ENCODE peak calls at places on chromosome 7, in six cellular contexts. X is GM13977, T is K562, F is transverse colon, A is brain microvascular endothelial cell, P is uterus. Y is an unnamed sample.

GRCh38 chr7:46245587-46246111 is 324.6 kb upstream of the IGFBP3 start:
- DNase-seq in F (no peak), A (no peak), X (no peak), T (no peak), P (no peak), Y (no peak)

GRCh38 chr7:97499204-97499603 is 232.7 kb upstream of the TAC1 start:
- DNase-seq in X (peak), P (no peak), T (peak), F (peak), A (peak), Y (peak)

GRCh38 chr7:129611246-129612111 is at the start of gene NRF1:
- DNase-seq in P (peak), F (peak), T (peak), X (peak), A (peak), Y (peak)

GRCh38 chr7:139711991-139712753 is 65.6 kb downstream of the HIPK2 start:
- DNase-seq in F (no peak), P (no peak), X (no peak), A (no peak), T (no peak), Y (no peak)

GRCh38 chr7:141073173-141073640 is 657 bp upstream of the TMEM178B start:
- DNase-seq in X (peak), P (no peak), A (peak), F (peak), T (no peak), Y (peak)

GRCh38 chr7:32223071-32223650 is 153.0 kb upstream of the PDE1C start:
- DNase-seq in F (no peak), A (no peak), T (no peak), P (no peak), X (no peak), Y (no peak)

GRCh38 chr7:5494683-5495561 is 71.3 kb upstream of the TNRC18 start:
- DNase-seq in A (peak), P (peak), X (peak), F (peak), T (peak), Y (peak)

GRCh38 chr7:6271091-6271658 is 1.2 kb downstream of the CYTH3 start:
- DNase-seq in X (peak), A (no peak), F (peak), T (no peak), P (peak), Y (no peak)

GRCh38 chr7:5528071-5528814 is 104.6 kb upstream of the TNRC18 start:
- DNase-seq in X (no peak), F (peak), A (no peak), P (peak), T (no peak), Y (no peak)

GRCh38 chr7:28105234-28105633 is 75.4 kb downstream of the JAZF1 start:
- DNase-seq in T (no peak), P (no peak), F (no peak), X (no peak), A (no peak), Y (no peak)

GRCh38 chr7:157150825-157151412 is 12.2 kb downstream of the UBE3C start:
- DNase-seq in T (peak), X (no peak), F (no peak), P (no peak), A (peak), Y (no peak)

GRCh38 chr7:80249619-80250305 is 115.1 kb downstream of the GNAI1 start:
- DNase-seq in A (no peak), F (no peak), X (no peak), T (no peak), P (no peak), Y (no peak)

GRCh38 chr7:154353385-154353784 is 301.2 kb downstream of the DPP6 start:
- DNase-seq in X (no peak), F (no peak), A (no peak), T (no peak), P (no peak), Y (no peak)

GRCh38 chr7:127702938-127703337 is 50.9 kb downstream of the SND1 start:
- DNase-seq in X (no peak), P (no peak), F (no peak), A (no peak), T (no peak), Y (no peak)

GRCh38 chr7:27194641-27195379 is 5.1 kb downstream of the HOXA13 start:
- DNase-seq in X (no peak), P (no peak), T (no peak), F (peak), A (no peak), Y (no peak)

GRCh38 chr7:67346126-67346525 is 349.5 kb downstream of the TYW1 start:
- DNase-seq in T (no peak), A (no peak), P (no peak), X (no peak), F (no peak), Y (no peak)

GRCh38 chr7:98286093-98286525 is 4.6 kb downstream of the BRI3 start:
- DNase-seq in T (peak), X (no peak), P (peak), F (peak), A (peak), Y (no peak)

GRCh38 chr7:105205592-105206211 is 183.0 kb downstream of the SRPK2 start:
- DNase-seq in X (no peak), T (no peak), P (no peak), F (no peak), A (no peak), Y (no peak)

GRCh38 chr7:35536396-35536826 is 158.5 kb downstream of the HERPUD2 start:
- DNase-seq in A (no peak), T (no peak), P (no peak), X (no peak), F (no peak), Y (no peak)

GRCh38 chr7:148540041-148540738 is 50.4 kb upstream of the C7orf33 start:
- DNase-seq in F (no peak), A (peak), X (no peak), T (no peak), P (peak), Y (no peak)

GRCh38 chr7:142796501-142797341 is 26.0 kb downstream of the PRSS2 start:
- DNase-seq in P (no peak), A (peak), F (no peak), X (peak), T (no peak), Y (peak)

GRCh38 chr7:144820557-144820956 is 15.3 kb downstream of the TPK1 start:
- DNase-seq in F (no peak), X (no peak), P (no peak), T (no peak), A (no peak), Y (no peak)

GRCh38 chr7:105098863-105099515 is 85.0 kb downstream of the KMT2E start:
- DNase-seq in X (peak), T (no peak), P (no peak), F (no peak), A (no peak), Y (peak)

GRCh38 chr7:75915416-75916156 is 631 bp downstream of the POR start:
- DNase-seq in T (peak), X (peak), P (peak), F (peak), A (no peak), Y (peak)

GRCh38 chr7:140640060-140640611 is 477 bp downstream of the DENND2A start:
- DNase-seq in A (no peak), F (peak), T (no peak), P (peak), X (peak), Y (peak)

GRCh38 chr7:128444242-128444641 is 11.4 kb upstream of the HILPDA start:
- DNase-seq in A (no peak), P (no peak), X (no peak), F (peak), T (no peak), Y (no peak)

GRCh38 chr7:141362580-141363435 is 188.4 kb upstream of the AGK start:
- DNase-seq in T (no peak), A (peak), P (no peak), F (no peak), X (no peak), Y (no peak)

GRCh38 chr7:4823442-4824119 is 38.2 kb downstream of the PAPOLB start:
- DNase-seq in P (no peak), X (no peak), F (no peak), A (no peak), T (no peak), Y (no peak)

GRCh38 chr7:137343483-137343841 is at the start of gene PTN:
- DNase-seq in T (no peak), X (no peak), A (peak), F (peak), P (peak), Y (no peak)

GRCh38 chr7:138608292-138608691 is 92.9 kb downstream of the SVOPL start:
- DNase-seq in X (peak), T (no peak), P (no peak), A (peak), F (no peak), Y (peak)

GRCh38 chr7:150404785-150405583 is 25.9 kb downstream of the ZNF775 start:
- DNase-seq in F (peak), A (peak), P (peak), X (peak), T (peak), Y (peak)
- TF ChIP-seq CTCF in F (peak), A (peak), P (peak), X (peak), T (peak), Y (peak)

GRCh38 chr7:43929529-43930457 is 3.6 kb downstream of the UBE2D4 start:
- DNase-seq in A (no peak), T (peak), X (no peak), P (no peak), F (no peak), Y (no peak)
- TF ChIP-seq CTCF in A (no peak), T (no peak), X (no peak), P (no peak), F (no peak), Y (no peak)

GRCh38 chr7:101702362-101702850 is 73.3 kb upstream of the MYL10 start:
- DNase-seq in A (no peak), T (no peak), F (peak), X (no peak), P (no peak), Y (no peak)
- TF ChIP-seq CTCF in A (no peak), T (peak), F (no peak), X (no peak), P (no peak), Y (no peak)

DNA sequence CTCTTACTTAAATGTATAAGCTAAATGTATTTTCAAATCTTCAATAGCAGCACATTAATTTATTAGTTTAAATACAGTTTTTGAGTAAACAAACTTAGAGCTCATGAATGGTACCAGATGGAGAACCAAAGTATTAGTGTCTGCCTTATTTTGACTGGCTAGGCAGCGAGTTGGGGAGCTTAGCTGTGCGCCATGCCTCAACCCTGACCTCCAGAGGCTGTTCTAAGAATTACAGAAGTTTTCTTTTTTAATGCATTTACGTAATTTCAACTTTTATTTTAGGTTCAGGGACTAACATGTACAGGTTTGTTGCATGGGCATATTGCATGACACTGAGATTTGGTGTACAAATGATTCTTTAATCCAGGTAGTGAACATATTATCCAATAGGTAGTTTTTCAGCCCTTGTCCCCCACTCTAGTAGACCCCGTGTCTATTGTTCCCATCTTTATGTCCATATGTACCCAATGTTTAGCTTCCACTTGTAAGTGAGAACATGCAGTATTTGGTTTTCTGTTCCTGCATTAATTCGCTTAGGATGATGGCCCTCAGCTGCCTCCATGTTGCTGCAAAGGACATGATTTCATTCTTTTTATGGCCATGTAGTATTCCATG is 166.8 kb downstream of the IQUB start:
- DNase-seq in P (no peak), F (no peak), A (peak), T (peak), X (peak), Y (peak)
- TF ChIP-seq CTCF in P (no peak), F (peak), A (peak), T (peak), X (peak), Y (peak)

DNA sequence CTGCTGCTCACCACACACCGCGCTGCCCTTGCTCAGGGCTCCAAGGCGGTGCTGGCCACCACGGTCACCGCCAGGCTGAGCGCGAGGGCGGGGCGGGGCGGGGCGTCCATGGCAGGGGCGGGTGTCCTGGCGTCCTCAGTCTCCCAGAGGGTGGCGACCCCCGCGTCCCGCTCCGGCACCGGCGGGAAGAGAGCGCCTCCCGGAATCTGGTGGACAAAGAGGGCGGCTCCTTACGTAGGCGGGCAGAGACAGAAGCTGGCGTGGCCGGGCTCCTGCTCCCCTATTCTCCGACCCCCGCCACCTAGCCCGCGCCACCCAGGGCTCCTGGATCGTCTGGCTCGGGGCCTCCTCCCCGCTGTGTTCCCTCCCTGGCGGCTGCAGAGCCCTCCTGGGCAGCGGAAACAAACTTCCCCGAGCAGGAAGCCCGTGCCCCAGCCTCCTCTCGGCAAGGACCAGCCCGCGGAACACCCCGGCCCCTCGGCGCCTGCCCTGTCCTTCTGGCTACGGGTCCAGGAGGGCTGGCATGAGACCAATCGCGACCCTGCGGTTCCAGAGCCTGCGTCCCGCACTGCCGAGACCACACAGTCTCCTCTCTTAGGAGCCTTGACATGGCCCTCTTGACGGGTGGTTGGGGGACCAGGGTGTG is 133.8 kb upstream of the ZNF92 start:
- DNase-seq in T (no peak), X (no peak), F (no peak), A (peak), P (no peak), Y (no peak)
- TF ChIP-seq CTCF in T (no peak), X (no peak), F (no peak), A (peak), P (no peak), Y (no peak)

GRCh38 chr7:99576251-99576650 is 17.8 kb downstream of the ZNF655 start:
- DNase-seq in A (no peak), T (no peak), P (no peak), F (no peak), X (no peak), Y (no peak)

GRCh38 chr7:99579281-99579955 is 18.6 kb upstream of the TMEM225B start:
- DNase-seq in F (no peak), A (no peak), P (no peak), X (no peak), T (no peak), Y (no peak)

DNA sequence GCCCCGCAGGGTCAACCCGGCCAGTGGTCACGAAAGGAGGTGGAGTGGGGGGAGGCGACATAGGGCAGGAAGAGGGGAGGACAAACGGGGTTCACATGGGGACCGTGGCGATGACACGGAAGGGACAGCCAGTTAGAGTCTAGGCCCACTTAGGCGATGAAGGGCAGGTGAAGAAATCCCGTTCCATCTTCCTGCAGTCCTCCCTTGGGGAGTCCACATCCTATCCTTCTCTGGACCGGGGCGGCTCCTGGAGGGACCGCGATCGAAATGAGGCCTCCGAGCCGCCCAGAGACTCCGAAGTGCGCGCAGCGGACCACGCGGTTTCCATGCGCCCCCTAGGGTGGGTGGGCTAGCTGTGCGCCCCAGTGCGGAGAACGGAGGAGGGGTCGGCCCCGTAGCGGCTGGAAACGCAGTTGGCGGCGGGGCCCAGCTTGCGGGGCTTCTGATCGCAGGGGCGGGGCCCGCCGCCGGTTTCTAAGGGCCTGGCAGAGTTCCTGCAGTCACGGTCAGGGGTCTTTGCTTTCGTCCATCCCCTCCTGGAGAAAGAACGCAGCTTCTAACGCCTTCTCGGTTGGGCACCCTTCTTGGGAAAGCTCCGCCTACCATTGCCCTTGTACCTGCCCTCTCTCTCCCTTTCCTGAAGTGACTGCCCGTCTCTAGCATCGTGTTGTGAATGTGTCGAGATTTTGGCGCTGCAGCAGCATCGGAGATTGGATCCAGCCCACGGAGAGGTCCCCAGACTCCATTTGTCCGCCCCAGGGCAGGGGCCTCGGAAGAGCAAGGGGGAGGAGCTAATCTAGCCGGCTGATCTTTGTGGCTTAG is 17.9 kb upstream of the TMEM225B start:
- DNase-seq in A (no peak), T (peak), P (peak), X (no peak), F (peak), Y (peak)
- TF ChIP-seq CTCF in A (peak), T (no peak), P (peak), X (peak), F (peak), Y (peak)

GRCh38 chr7:23356726-23357125 is 57.6 kb downstream of the MALSU1 start:
- DNase-seq in A (peak), X (no peak), T (no peak), F (no peak), P (no peak), Y (no peak)

GRCh38 chr7:23353172-23353571 is 54.0 kb downstream of the MALSU1 start:
- DNase-seq in X (peak), P (no peak), A (no peak), T (no peak), F (no peak), Y (peak)

GRCh38 chr7:23358152-23358674 is 59.1 kb downstream of the MALSU1 start:
- DNase-seq in P (no peak), A (no peak), F (no peak), T (no peak), X (no peak), Y (no peak)

GRCh38 chr7:23356168-23356567 is 57.0 kb downstream of the MALSU1 start:
- DNase-seq in X (no peak), F (no peak), P (no peak), A (no peak), T (no peak), Y (no peak)

DNA sequence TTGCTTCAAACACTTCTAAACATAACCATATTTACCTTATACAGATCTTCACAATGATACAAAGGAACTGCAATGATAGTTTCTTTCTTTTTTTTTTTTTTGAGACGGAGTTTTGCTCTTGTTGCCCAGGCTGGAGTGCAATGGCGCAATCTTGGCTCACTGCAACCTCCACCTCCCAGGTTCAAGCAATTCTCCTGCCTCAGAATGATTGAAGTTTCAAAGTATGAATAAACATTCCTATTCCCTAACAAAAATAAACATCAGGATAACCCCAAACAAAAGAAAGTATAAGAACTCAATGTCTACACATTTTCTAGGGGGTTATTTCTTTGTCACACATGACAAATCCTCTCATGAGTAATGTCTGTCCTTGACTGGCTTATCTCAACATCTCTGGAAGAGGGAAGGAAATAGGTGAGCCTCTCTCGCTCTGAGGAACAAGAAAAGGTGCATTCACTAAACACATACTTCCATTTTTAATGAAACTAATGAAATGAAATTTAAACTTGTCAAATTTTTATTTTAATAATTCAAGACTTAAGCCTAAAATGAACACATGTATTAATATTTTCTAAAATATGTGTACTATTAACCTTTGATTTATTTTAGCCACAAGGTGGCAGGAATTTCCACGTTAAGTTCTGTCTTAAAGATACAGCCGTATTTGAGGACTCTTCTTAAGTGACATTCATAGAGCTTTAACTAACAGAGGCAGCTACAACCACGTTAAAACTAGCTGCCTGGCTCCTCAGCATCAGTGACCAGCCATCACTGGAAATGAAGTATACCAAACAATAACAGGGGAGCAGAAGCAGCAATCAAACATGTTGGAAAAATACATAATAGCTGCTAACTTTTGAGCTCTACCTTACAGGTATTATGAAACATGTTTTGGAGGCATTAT is 58.3 kb downstream of the MALSU1 start:
- DNase-seq in P (no peak), X (peak), F (no peak), T (peak), A (no peak), Y (peak)
- TF ChIP-seq CTCF in P (no peak), X (peak), F (peak), T (peak), A (peak), Y (no peak)

GRCh38 chr7:102291056-102291915 is 4.6 kb downstream of the SH2B2 start:
- DNase-seq in T (no peak), P (no peak), A (no peak), F (no peak), X (peak), Y (peak)
- TF ChIP-seq CTCF in T (no peak), P (no peak), A (no peak), F (no peak), X (no peak), Y (no peak)

DNA sequence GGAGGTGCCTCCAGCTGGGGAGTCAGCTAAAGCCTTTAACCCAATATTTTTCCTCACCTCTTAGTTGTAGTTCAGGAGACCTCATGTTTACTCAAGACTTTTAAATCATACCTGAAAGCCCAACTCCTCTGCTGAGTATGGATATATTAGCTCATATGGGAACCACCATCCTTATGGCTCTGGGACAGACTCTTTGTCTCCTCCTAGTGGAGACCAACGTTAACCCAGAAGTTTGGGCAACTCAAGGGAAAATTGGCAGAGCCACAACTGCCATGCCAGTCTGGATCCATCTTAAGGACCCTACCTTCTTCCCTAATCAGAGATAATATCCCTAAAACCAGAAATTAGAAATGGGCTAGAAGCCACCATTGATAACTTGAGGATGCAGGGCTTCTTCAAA is 80.8 kb downstream of the TMEM106B start:
- DNase-seq in T (no peak), X (no peak), F (no peak), A (no peak), P (no peak), Y (no peak)
- TF ChIP-seq CTCF in T (peak), X (peak), F (no peak), A (peak), P (no peak), Y (peak)

Y was measured in GM13976.